ENCODE peak calls at places on chromosome 3, in ten cellular contexts. One of them, this sample, is unnamed.

GRCh38 chr3:16470590-16470989 is 42.9 kb downstream of the RFTN1 start:
- DNase-seq in sigmoid colon: no peak
- DNase-seq in fibroblast of lung: no peak
- DNase-seq in mammary epithelial cell: no peak
- DNase-seq in psoas muscle: no peak
- DNase-seq in dorsolateral prefrontal cortex: no peak
- DNase-seq in GM23338: no peak
- DNase-seq in A673: no peak
- DNase-seq in ascending aorta: no peak
- DNase-seq in heart right ventricle: no peak
- DNase-seq in this sample: no peak

GRCh38 chr3:177388209-177388608 is 190.9 kb upstream of the TBL1XR1 start:
- DNase-seq in sigmoid colon: no peak
- DNase-seq in fibroblast of lung: no peak
- DNase-seq in mammary epithelial cell: no peak
- DNase-seq in psoas muscle: no peak
- DNase-seq in dorsolateral prefrontal cortex: no peak
- DNase-seq in GM23338: no peak
- DNase-seq in A673: no peak
- DNase-seq in ascending aorta: no peak
- DNase-seq in heart right ventricle: no peak
- DNase-seq in this sample: no peak

GRCh38 chr3:149547954-149548728 is 73.6 kb downstream of the TM4SF4 start:
- DNase-seq in sigmoid colon: peak; percentile 94
- DNase-seq in fibroblast of lung: peak; percentile 96
- DNase-seq in mammary epithelial cell: peak; percentile 86
- DNase-seq in psoas muscle: peak; percentile 65
- DNase-seq in dorsolateral prefrontal cortex: no peak
- DNase-seq in GM23338: peak; percentile 36
- DNase-seq in A673: no peak
- DNase-seq in ascending aorta: no peak
- DNase-seq in heart right ventricle: no peak
- DNase-seq in this sample: peak; percentile 56

GRCh38 chr3:27312044-27312668 is 57.0 kb downstream of the NEK10 start:
- DNase-seq in sigmoid colon: no peak
- DNase-seq in fibroblast of lung: peak; percentile 68
- DNase-seq in mammary epithelial cell: peak; percentile 65
- DNase-seq in psoas muscle: no peak
- DNase-seq in dorsolateral prefrontal cortex: no peak
- DNase-seq in GM23338: peak; percentile 83
- DNase-seq in A673: peak; percentile 72
- DNase-seq in ascending aorta: no peak
- DNase-seq in heart right ventricle: no peak
- DNase-seq in this sample: no peak

GRCh38 chr3:83523470-83524073 is 1435.2 kb upstream of the CADM2 start:
- DNase-seq in sigmoid colon: no peak
- DNase-seq in fibroblast of lung: peak; percentile 57
- DNase-seq in mammary epithelial cell: peak; percentile 44
- DNase-seq in psoas muscle: no peak
- DNase-seq in dorsolateral prefrontal cortex: no peak
- DNase-seq in GM23338: peak; percentile 88
- DNase-seq in A673: peak; percentile 62
- DNase-seq in ascending aorta: no peak
- DNase-seq in heart right ventricle: peak; percentile 30
- DNase-seq in this sample: no peak

GRCh38 chr3:12155833-12156232 is 2.9 kb downstream of the TIMP4 start:
- DNase-seq in sigmoid colon: no peak
- DNase-seq in fibroblast of lung: peak; percentile 91
- DNase-seq in mammary epithelial cell: peak; percentile 83
- DNase-seq in psoas muscle: no peak
- DNase-seq in dorsolateral prefrontal cortex: no peak
- DNase-seq in GM23338: no peak
- DNase-seq in A673: no peak
- DNase-seq in ascending aorta: peak; percentile 46
- DNase-seq in heart right ventricle: no peak
- DNase-seq in this sample: no peak

GRCh38 chr3:105561875-105562274 is 195.2 kb downstream of the ALCAM start:
- DNase-seq in sigmoid colon: no peak
- DNase-seq in fibroblast of lung: no peak
- DNase-seq in mammary epithelial cell: no peak
- DNase-seq in psoas muscle: no peak
- DNase-seq in dorsolateral prefrontal cortex: no peak
- DNase-seq in GM23338: no peak
- DNase-seq in A673: no peak
- DNase-seq in ascending aorta: no peak
- DNase-seq in heart right ventricle: no peak
- DNase-seq in this sample: no peak

GRCh38 chr3:195077611-195078540 is 193.1 kb downstream of the XXYLT1 start:
- DNase-seq in sigmoid colon: peak; percentile 36
- DNase-seq in fibroblast of lung: no peak
- DNase-seq in mammary epithelial cell: no peak
- DNase-seq in psoas muscle: peak; percentile 15
- DNase-seq in dorsolateral prefrontal cortex: no peak
- DNase-seq in GM23338: no peak
- DNase-seq in A673: no peak
- DNase-seq in ascending aorta: no peak
- DNase-seq in heart right ventricle: no peak
- DNase-seq in this sample: no peak

GRCh38 chr3:123792473-123793201 is 91.5 kb downstream of the MYLK start:
- DNase-seq in sigmoid colon: no peak
- DNase-seq in fibroblast of lung: peak; percentile 69
- DNase-seq in mammary epithelial cell: peak; percentile 64
- DNase-seq in psoas muscle: no peak
- DNase-seq in dorsolateral prefrontal cortex: no peak
- DNase-seq in GM23338: no peak
- DNase-seq in A673: no peak
- DNase-seq in ascending aorta: no peak
- DNase-seq in heart right ventricle: no peak
- DNase-seq in this sample: no peak

GRCh38 chr3:76096836-76097587 is 311.7 kb upstream of the ZNF717 start:
- DNase-seq in sigmoid colon: no peak
- DNase-seq in fibroblast of lung: peak; percentile 33
- DNase-seq in mammary epithelial cell: no peak
- DNase-seq in psoas muscle: no peak
- DNase-seq in dorsolateral prefrontal cortex: no peak
- DNase-seq in GM23338: no peak
- DNase-seq in A673: peak; percentile 0
- DNase-seq in ascending aorta: no peak
- DNase-seq in heart right ventricle: no peak
- DNase-seq in this sample: no peak
- H3K27ac ChIP-seq in sigmoid colon: no peak overlapping the region
- H3K27ac ChIP-seq in fibroblast of lung: no peak overlapping the region
- H3K27ac ChIP-seq in mammary epithelial cell: no peak overlapping the region
- H3K27ac ChIP-seq in psoas muscle: no peak overlapping the region
- H3K27ac ChIP-seq in dorsolateral prefrontal cortex: no peak overlapping the region
- H3K27ac ChIP-seq in GM23338: no peak overlapping the region
- H3K27ac ChIP-seq in A673: no peak overlapping the region
- H3K27ac ChIP-seq in ascending aorta: no peak overlapping the region
- H3K27ac ChIP-seq in heart right ventricle: no peak overlapping the region
- H3K27ac ChIP-seq in this sample: no peak overlapping the region

GRCh38 chr3:86991482-86991815 is 500 bp upstream of the VGLL3 start:
- DNase-seq in sigmoid colon: no peak
- DNase-seq in fibroblast of lung: no peak
- DNase-seq in mammary epithelial cell: no peak
- DNase-seq in psoas muscle: no peak
- DNase-seq in dorsolateral prefrontal cortex: no peak
- DNase-seq in GM23338: no peak
- DNase-seq in A673: no peak
- DNase-seq in ascending aorta: no peak
- DNase-seq in heart right ventricle: no peak
- DNase-seq in this sample: no peak
- H3K4me3 ChIP-seq in sigmoid colon: peak overlapping the region; percentile 81
- H3K4me3 ChIP-seq in fibroblast of lung: peak overlapping the region; percentile 97
- H3K4me3 ChIP-seq in mammary epithelial cell: peak overlapping the region; percentile 87
- H3K4me3 ChIP-seq in psoas muscle: peak overlapping the region; percentile 71
- H3K4me3 ChIP-seq in dorsolateral prefrontal cortex: peak overlapping the region; percentile 68
- H3K4me3 ChIP-seq in GM23338: peak overlapping the region; percentile 72
- H3K4me3 ChIP-seq in A673: peak overlapping the region; percentile 86
- H3K4me3 ChIP-seq in ascending aorta: peak overlapping the region; percentile 89
- H3K4me3 ChIP-seq in heart right ventricle: peak overlapping the region; percentile 64
- H3K4me3 ChIP-seq in this sample: peak overlapping the region; percentile 92

GRCh38 chr3:152284906-152285305 is 16.2 kb downstream of the MBNL1 start:
- DNase-seq in sigmoid colon: no peak
- DNase-seq in fibroblast of lung: no peak
- DNase-seq in mammary epithelial cell: no peak
- DNase-seq in psoas muscle: no peak
- DNase-seq in dorsolateral prefrontal cortex: no peak
- DNase-seq in GM23338: no peak
- DNase-seq in A673: no peak
- DNase-seq in ascending aorta: no peak
- DNase-seq in heart right ventricle: no peak
- DNase-seq in this sample: no peak
- H3K27ac ChIP-seq in sigmoid colon: peak overlapping the region; percentile 51
- H3K27ac ChIP-seq in fibroblast of lung: no peak overlapping the region
- H3K27ac ChIP-seq in mammary epithelial cell: no peak overlapping the region
- H3K27ac ChIP-seq in psoas muscle: peak overlapping the region; percentile 99
- H3K27ac ChIP-seq in dorsolateral prefrontal cortex: no peak overlapping the region
- H3K27ac ChIP-seq in GM23338: no peak overlapping the region
- H3K27ac ChIP-seq in A673: no peak overlapping the region
- H3K27ac ChIP-seq in ascending aorta: peak overlapping the region; percentile 78
- H3K27ac ChIP-seq in heart right ventricle: no peak overlapping the region
- H3K27ac ChIP-seq in this sample: no peak overlapping the region

DNA sequence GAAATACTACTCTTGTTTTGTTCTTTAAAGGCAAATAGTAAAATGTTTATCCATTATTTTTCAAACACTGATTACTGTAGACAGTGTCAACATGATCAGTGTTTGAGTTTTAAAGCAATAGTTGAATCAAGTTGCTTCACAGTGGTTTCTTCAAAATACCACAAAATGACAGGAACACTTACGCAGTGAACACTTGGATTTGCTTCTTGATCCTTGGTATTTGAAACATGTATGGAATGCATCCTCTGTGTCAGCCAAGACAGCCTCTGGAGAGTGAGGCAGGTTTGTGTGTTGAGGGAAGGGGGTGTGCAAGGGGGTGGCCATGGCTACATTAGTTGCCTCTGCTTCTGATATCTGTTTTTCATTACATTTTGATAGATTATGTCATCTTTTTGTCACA is 413.0 kb downstream of the RBMS3 start:
- DNase-seq in sigmoid colon: no peak
- DNase-seq in fibroblast of lung: peak; percentile 98
- DNase-seq in mammary epithelial cell: peak; percentile 57
- DNase-seq in psoas muscle: no peak
- DNase-seq in dorsolateral prefrontal cortex: no peak
- DNase-seq in GM23338: peak; percentile 81
- DNase-seq in A673: peak; percentile 82
- DNase-seq in ascending aorta: no peak
- DNase-seq in heart right ventricle: no peak
- DNase-seq in this sample: peak; percentile 90
- H3K4me3 ChIP-seq in sigmoid colon: no peak overlapping the region
- H3K4me3 ChIP-seq in fibroblast of lung: no peak overlapping the region
- H3K4me3 ChIP-seq in mammary epithelial cell: no peak overlapping the region
- H3K4me3 ChIP-seq in psoas muscle: no peak overlapping the region
- H3K4me3 ChIP-seq in dorsolateral prefrontal cortex: no peak overlapping the region
- H3K4me3 ChIP-seq in GM23338: no peak overlapping the region
- H3K4me3 ChIP-seq in A673: no peak overlapping the region
- H3K4me3 ChIP-seq in ascending aorta: no peak overlapping the region
- H3K4me3 ChIP-seq in heart right ventricle: no peak overlapping the region
- H3K4me3 ChIP-seq in this sample: no peak overlapping the region

GRCh38 chr3:71310595-71311319 is 272.8 kb downstream of the FOXP1 start:
- DNase-seq in sigmoid colon: peak; percentile 73
- DNase-seq in fibroblast of lung: peak; percentile 43
- DNase-seq in mammary epithelial cell: peak; percentile 31
- DNase-seq in psoas muscle: peak; percentile 65
- DNase-seq in dorsolateral prefrontal cortex: peak; percentile 52
- DNase-seq in GM23338: peak; percentile 13
- DNase-seq in A673: peak; percentile 17
- DNase-seq in ascending aorta: no peak
- DNase-seq in heart right ventricle: peak; percentile 46
- DNase-seq in this sample: peak; percentile 47

GRCh38 chr3:71309886-71310285 is 273.6 kb downstream of the FOXP1 start:
- DNase-seq in sigmoid colon: no peak
- DNase-seq in fibroblast of lung: peak; percentile 62
- DNase-seq in mammary epithelial cell: no peak
- DNase-seq in psoas muscle: no peak
- DNase-seq in dorsolateral prefrontal cortex: no peak
- DNase-seq in GM23338: no peak
- DNase-seq in A673: no peak
- DNase-seq in ascending aorta: no peak
- DNase-seq in heart right ventricle: no peak
- DNase-seq in this sample: no peak

GRCh38 chr3:71307884-71308697 is 275.4 kb downstream of the FOXP1 start:
- DNase-seq in sigmoid colon: no peak
- DNase-seq in fibroblast of lung: no peak
- DNase-seq in mammary epithelial cell: peak; percentile 41
- DNase-seq in psoas muscle: no peak
- DNase-seq in dorsolateral prefrontal cortex: no peak
- DNase-seq in GM23338: no peak
- DNase-seq in A673: no peak
- DNase-seq in ascending aorta: no peak
- DNase-seq in heart right ventricle: no peak
- DNase-seq in this sample: no peak

GRCh38 chr3:71309342-71309741 is 274.2 kb downstream of the FOXP1 start:
- DNase-seq in sigmoid colon: no peak
- DNase-seq in fibroblast of lung: no peak
- DNase-seq in mammary epithelial cell: peak; percentile 40
- DNase-seq in psoas muscle: no peak
- DNase-seq in dorsolateral prefrontal cortex: no peak
- DNase-seq in GM23338: no peak
- DNase-seq in A673: no peak
- DNase-seq in ascending aorta: no peak
- DNase-seq in heart right ventricle: no peak
- DNase-seq in this sample: peak; percentile 26

GRCh38 chr3:71308836-71309235 is 274.7 kb downstream of the FOXP1 start:
- DNase-seq in sigmoid colon: no peak
- DNase-seq in fibroblast of lung: no peak
- DNase-seq in mammary epithelial cell: no peak
- DNase-seq in psoas muscle: no peak
- DNase-seq in dorsolateral prefrontal cortex: no peak
- DNase-seq in GM23338: no peak
- DNase-seq in A673: no peak
- DNase-seq in ascending aorta: no peak
- DNase-seq in heart right ventricle: no peak
- DNase-seq in this sample: no peak
- H3K27ac ChIP-seq in sigmoid colon: no peak overlapping the region
- H3K27ac ChIP-seq in fibroblast of lung: no peak overlapping the region
- H3K27ac ChIP-seq in mammary epithelial cell: no peak overlapping the region
- H3K27ac ChIP-seq in psoas muscle: no peak overlapping the region
- H3K27ac ChIP-seq in dorsolateral prefrontal cortex: peak overlapping the region; percentile 28
- H3K27ac ChIP-seq in GM23338: no peak overlapping the region
- H3K27ac ChIP-seq in A673: no peak overlapping the region
- H3K27ac ChIP-seq in ascending aorta: no peak overlapping the region
- H3K27ac ChIP-seq in heart right ventricle: no peak overlapping the region
- H3K27ac ChIP-seq in this sample: no peak overlapping the region

DNA sequence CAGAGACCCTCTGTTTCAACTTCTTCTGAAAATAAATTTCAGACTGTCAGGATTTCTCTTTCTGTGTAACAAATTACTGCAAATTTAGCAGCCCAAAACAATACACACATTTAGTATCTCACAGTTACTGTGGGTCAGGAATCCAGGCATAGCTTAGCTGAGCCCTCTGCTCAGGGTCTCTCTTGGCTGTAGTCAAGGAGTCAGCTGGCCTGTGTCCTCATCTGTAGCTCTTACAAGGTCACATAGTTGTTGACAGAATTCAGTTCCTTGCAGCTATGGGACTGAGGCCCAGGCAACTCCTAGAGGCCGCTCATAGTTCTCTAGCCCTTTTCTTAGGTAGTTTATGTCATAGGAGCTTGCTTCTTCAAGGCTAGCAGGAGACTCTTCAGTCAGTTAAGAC is 51.8 kb downstream of the NKIRAS1 start:
- DNase-seq in sigmoid colon: no peak
- DNase-seq in fibroblast of lung: no peak
- DNase-seq in mammary epithelial cell: no peak
- DNase-seq in psoas muscle: no peak
- DNase-seq in dorsolateral prefrontal cortex: no peak
- DNase-seq in GM23338: no peak
- DNase-seq in A673: no peak
- DNase-seq in ascending aorta: no peak
- DNase-seq in heart right ventricle: peak; percentile 24
- DNase-seq in this sample: no peak
- H3K4me3 ChIP-seq in sigmoid colon: no peak overlapping the region
- H3K4me3 ChIP-seq in fibroblast of lung: no peak overlapping the region
- H3K4me3 ChIP-seq in mammary epithelial cell: no peak overlapping the region
- H3K4me3 ChIP-seq in psoas muscle: no peak overlapping the region
- H3K4me3 ChIP-seq in dorsolateral prefrontal cortex: no peak overlapping the region
- H3K4me3 ChIP-seq in GM23338: no peak overlapping the region
- H3K4me3 ChIP-seq in A673: no peak overlapping the region
- H3K4me3 ChIP-seq in ascending aorta: no peak overlapping the region
- H3K4me3 ChIP-seq in heart right ventricle: no peak overlapping the region
- H3K4me3 ChIP-seq in this sample: no peak overlapping the region